ENCODE peak calls at places on chromosomes 13 and 19, in four cellular contexts. S, P, Z and Y are unnamed samples.

GRCh38 chr13:99314640-99315176 is 7.5 kb upstream of the GPR183 start:
- DNase-seq in P (no peak), S (peak), Z (peak), Y (no peak)

GRCh38 chr19:38149597-38149996 is 74.4 kb downstream of the DPF1 start:
- DNase-seq in Z (no peak), S (no peak), P (no peak), Y (peak)

GRCh38 chr19:18349524-18350128 is 9.2 kb downstream of the PGPEP1 start:
- DNase-seq in S (peak), P (no peak), Z (peak), Y (peak)

GRCh38 chr13:43411741-43412140 is 375.0 kb downstream of the ENOX1 start:
- DNase-seq in Z (no peak), P (no peak), S (no peak), Y (no peak)

GRCh38 chr13:45325806-45326205 is 15.2 kb downstream of the TPT1 start:
- DNase-seq in P (no peak), Z (no peak), S (peak), Y (no peak)

GRCh38 chr13:76969488-76970365 is 21.4 kb downstream of the ACOD1 start:
- DNase-seq in S (no peak), P (no peak), Z (no peak), Y (no peak)

GRCh38 chr19:49570138-49570856 is 10.1 kb downstream of the NOSIP start:
- DNase-seq in S (peak), P (peak), Z (no peak), Y (peak)

GRCh38 chr13:80348750-80349149 is 7.8 kb upstream of the SPRY2 start:
- DNase-seq in Z (no peak), S (no peak), P (no peak), Y (no peak)

GRCh38 chr19:41064974-41065569 is 23.2 kb upstream of the CYP2A13 start:
- DNase-seq in P (peak), Z (no peak), S (peak), Y (peak)

GRCh38 chr19:37991841-37992248 is 84.8 kb downstream of the SIPA1L3 start:
- DNase-seq in Z (no peak), P (no peak), S (no peak), Y (peak)

GRCh38 chr13:98542568-98543379 is 34.1 kb downstream of the STK24 start:
- DNase-seq in S (no peak), P (no peak), Z (no peak), Y (no peak)

GRCh38 chr13:29162638-29163037 is 342.5 kb downstream of the MTUS2 start:
- DNase-seq in P (no peak), S (no peak), Z (no peak), Y (peak)

GRCh38 chr13:20326276-20326675 is 94.2 kb upstream of the GJB6 start:
- DNase-seq in Z (no peak), P (no peak), S (no peak), Y (no peak)

GRCh38 chr19:27867981-27868380 is 1345.0 kb downstream of the UQCRFS1 start:
- DNase-seq in P (no peak), Z (no peak), S (no peak), Y (no peak)

GRCh38 chr19:40053491-40053890 is 2.5 kb downstream of the ZNF780B start:
- DNase-seq in S (no peak), P (no peak), Z (no peak), Y (no peak)

GRCh38 chr19:49492573-49493411 is 3.4 kb upstream of the RPS11 start:
- DNase-seq in P (no peak), Z (no peak), S (no peak), Y (no peak)

GRCh38 chr13:91136806-91137205 is 210.7 kb upstream of the MIR17HG start:
- DNase-seq in P (no peak), Z (no peak), S (no peak), Y (no peak)

GRCh38 chr19:1073956-1074511 is 7.1 kb downstream of the ARHGAP45 start:
- DNase-seq in Z (no peak), P (no peak), S (no peak), Y (no peak)

GRCh38 chr13:29849071-29849541 is 1.3 kb downstream of the UBL3 start:
- DNase-seq in S (peak), Z (no peak), P (no peak), Y (peak)

GRCh38 chr13:110882972-110883371 is 31.9 kb downstream of the ANKRD10 start:
- DNase-seq in S (no peak), P (no peak), Z (no peak), Y (no peak)

GRCh38 chr19:35350591-35350990 is 2.9 kb downstream of the FFAR1 start:
- DNase-seq in P (peak), S (no peak), Z (no peak), Y (no peak)

GRCh38 chr19:3881272-3882040 is 971 bp downstream of the ATCAY start:
- DNase-seq in S (no peak), P (peak), Z (no peak), Y (peak)